ENCODE peak calls at places on chromosomes 1 and 21, in five cellular contexts. T, V, U, H and Y are unnamed samples.

GRCh38 chr1:172824199-172824598 is 165.3 kb downstream of the FASLG start:
- DNase-seq in H (no peak), T (no peak), V (no peak), U (no peak), Y (no peak)

GRCh38 chr1:111513410-111514020 is 10.1 kb upstream of the ADORA3 start:
- DNase-seq in U (no peak), V (no peak), H (no peak), T (no peak), Y (no peak)

GRCh38 chr1:185483647-185484450 is 166.8 kb upstream of the IVNS1ABP start:
- DNase-seq in T (no peak), H (peak), U (no peak), V (no peak), Y (peak)

GRCh38 chr1:183804916-183805734 is at the start of gene RGL1:
- DNase-seq in T (peak), V (peak), H (no peak), U (peak), Y (no peak)

GRCh38 chr1:247646867-247647266 is 32.7 kb downstream of the OR13G1 start:
- DNase-seq in U (no peak), T (no peak), V (no peak), H (no peak), Y (no peak)

GRCh38 chr21:41435728-41436127 is 9.7 kb downstream of the MX1 start:
- DNase-seq in V (no peak), H (no peak), U (no peak), T (peak), Y (no peak)

GRCh38 chr1:26531651-26532131 is 2.1 kb downstream of the RPS6KA1 start:
- DNase-seq in V (no peak), T (no peak), U (peak), H (no peak), Y (no peak)

GRCh38 chr1:208192989-208193388 is 51.2 kb downstream of the PLXNA2 start:
- DNase-seq in V (no peak), T (no peak), H (no peak), U (no peak), Y (no peak)

GRCh38 chr1:11961230-11961629 is 19.0 kb upstream of the MFN2 start:
- DNase-seq in V (no peak), U (no peak), T (no peak), H (no peak), Y (peak)

GRCh38 chr1:1971688-1972087 is 31.9 kb downstream of the CFAP74 start:
- DNase-seq in U (no peak), V (no peak), T (no peak), H (no peak), Y (no peak)

GRCh38 chr21:45264919-45265515 is 22.7 kb downstream of the POFUT2 start:
- DNase-seq in H (no peak), T (peak), U (no peak), V (no peak), Y (no peak)

GRCh38 chr1:182229907-182230522 is 161.6 kb downstream of the GLUL start:
- DNase-seq in H (no peak), V (no peak), U (no peak), T (no peak), Y (no peak)

GRCh38 chr1:243253211-243253926 is 1.7 kb downstream of the CEP170 start:
- DNase-seq in U (no peak), T (no peak), V (no peak), H (no peak), Y (no peak)

GRCh38 chr1:91609571-91609970 is 108.9 kb downstream of the CDC7 start:
- DNase-seq in V (no peak), H (no peak), U (no peak), T (no peak), Y (no peak)

GRCh38 chr1:64539808-64540207 is 69.9 kb downstream of the CACHD1 start:
- DNase-seq in H (no peak), U (peak), T (no peak), V (no peak), Y (peak)

GRCh38 chr1:229158317-229159294 is 112.3 kb upstream of the RAB4A start:
- DNase-seq in H (no peak), V (no peak), T (no peak), U (no peak), Y (no peak)

GRCh38 chr21:15754640-15755039 is 24.9 kb downstream of the USP25 start:
- DNase-seq in T (no peak), H (no peak), U (no peak), V (no peak), Y (no peak)

GRCh38 chr1:52674497-52675384 is 23.4 kb downstream of the COA7 start:
- DNase-seq in V (no peak), T (no peak), H (no peak), U (no peak), Y (peak)

GRCh38 chr1:67705735-67706454 is 20.9 kb downstream of the GADD45A start:
- DNase-seq in H (no peak), U (no peak), V (no peak), T (no peak), Y (no peak)

GRCh38 chr1:245599413-245600174 is 444.8 kb downstream of the KIF26B start:
- DNase-seq in T (peak), V (no peak), U (no peak), H (peak), Y (peak)

GRCh38 chr1:201307239-201307638 is 23.9 kb downstream of the PKP1 start:
- DNase-seq in V (no peak), T (no peak), H (no peak), U (no peak), Y (no peak)

GRCh38 chr1:24022611-24023359 is 42.7 kb upstream of the SRSF10 start:
- DNase-seq in T (no peak), H (peak), V (no peak), U (peak), Y (peak)

GRCh38 chr21:15820857-15821256 is 91.1 kb downstream of the USP25 start:
- DNase-seq in T (no peak), V (no peak), H (no peak), U (no peak), Y (no peak)

GRCh38 chr21:33244082-33244780 is 14.5 kb downstream of the IFNAR2 start:
- DNase-seq in H (no peak), V (no peak), U (no peak), T (no peak), Y (no peak)

GRCh38 chr1:43779805-43780403 is 72.6 kb downstream of the ST3GAL3 start:
- DNase-seq in H (no peak), T (no peak), U (no peak), V (no peak), Y (no peak)

GRCh38 chr1:18120638-18121037 is 13.0 kb downstream of the IGSF21 start:
- DNase-seq in H (no peak), U (no peak), V (no peak), T (no peak), Y (no peak)

GRCh38 chr1:91501527-91501859 is 842 bp downstream of the CDC7 start:
- DNase-seq in T (no peak), V (no peak), U (no peak), H (no peak), Y (peak)

GRCh38 chr21:39951183-39952101 is 84.2 kb downstream of the PCP4 start:
- DNase-seq in V (no peak), H (no peak), U (no peak), T (no peak), Y (no peak)

GRCh38 chr1:70210820-70211219 is 5.4 kb upstream of the LRRC40 start:
- DNase-seq in V (no peak), T (no peak), U (no peak), H (no peak), Y (no peak)

GRCh38 chr1:117167402-117167801 is 43.3 kb downstream of the VTCN1 start:
- DNase-seq in U (no peak), V (no peak), H (no peak), T (no peak), Y (no peak)

GRCh38 chr1:15515026-15515663 is 8.9 kb downstream of the CASP9 start:
- DNase-seq in V (no peak), U (no peak), T (peak), H (no peak), Y (no peak)

GRCh38 chr1:192580351-192580962 is 4.9 kb downstream of the RGS1 start:
- DNase-seq in H (no peak), T (no peak), V (peak), U (peak), Y (no peak)

GRCh38 chr1:23140940-23141596 is 27.6 kb downstream of the LUZP1 start:
- DNase-seq in H (no peak), V (no peak), T (peak), U (no peak), Y (no peak)

GRCh38 chr1:157961805-157962762 is 31.4 kb upstream of the KIRREL1 start:
- DNase-seq in V (no peak), U (no peak), T (no peak), H (no peak), Y (peak)

GRCh38 chr1:66302810-66303209 is 231.1 kb upstream of the SGIP1 start:
- DNase-seq in T (no peak), H (no peak), V (no peak), U (no peak), Y (no peak)

GRCh38 chr21:38037416-38037815 is 121.2 kb upstream of the KCNJ6 start:
- DNase-seq in U (no peak), T (no peak), V (no peak), H (no peak), Y (no peak)

GRCh38 chr1:2022063-2022770 is 3.1 kb downstream of the GABRD start:
- DNase-seq in U (no peak), V (no peak), T (no peak), H (no peak), Y (no peak)

GRCh38 chr1:162629651-162630050 is 2.6 kb upstream of the DDR2 start:
- DNase-seq in H (peak), T (no peak), U (no peak), V (no peak), Y (no peak)

GRCh38 chr1:162632234-162632666 is at the start of gene DDR2:
- DNase-seq in V (no peak), U (peak), T (no peak), H (peak), Y (no peak)

GRCh38 chr1:162633327-162633762 is 1.1 kb downstream of the DDR2 start:
- DNase-seq in V (no peak), H (no peak), U (no peak), T (no peak), Y (no peak)

GRCh38 chr1:162632743-162633326 is 571 bp downstream of the DDR2 start:
- DNase-seq in T (no peak), H (no peak), V (no peak), U (no peak), Y (no peak)

GRCh38 chr1:162631546-162632233 is 574 bp upstream of the DDR2 start:
- DNase-seq in T (no peak), U (no peak), V (no peak), H (no peak), Y (no peak)
- H3K4me3 ChIP-seq in T (peak), U (peak), V (no peak), H (peak), Y (peak)

GRCh38 chr1:41323243-41323642 is 38.0 kb upstream of the FOXO6 start:
- DNase-seq in H (no peak), T (no peak), U (no peak), V (no peak), Y (no peak)
- TF ChIP-seq CTCF in H (no peak), T (no peak), U (no peak), V (peak), Y (no peak)

GRCh38 chr1:244271909-244272308 is 179.8 kb downstream of the ADSS2 start:
- DNase-seq in V (no peak), T (no peak), U (no peak), H (no peak), Y (no peak)

GRCh38 chr1:244272471-244273261 is 179.0 kb downstream of the ADSS2 start:
- DNase-seq in V (peak), T (no peak), H (peak), U (peak), Y (peak)

GRCh38 chr1:244276646-244277045 is 175.1 kb downstream of the ADSS2 start:
- DNase-seq in U (no peak), H (no peak), T (no peak), V (no peak), Y (no peak)

GRCh38 chr1:244273262-244273844 is 178.4 kb downstream of the ADSS2 start:
- DNase-seq in V (no peak), H (no peak), U (no peak), T (no peak), Y (no peak)

GRCh38 chr1:244273845-244274619 is 177.7 kb downstream of the ADSS2 start:
- DNase-seq in H (peak), V (no peak), T (peak), U (peak), Y (peak)
- H3K4me3 ChIP-seq in H (peak), V (no peak), T (peak), U (no peak), Y (peak)

GRCh38 chr1:155062151-155062686 is 1.3 kb upstream of the EFNA4 start:
- DNase-seq in T (no peak), V (no peak), H (no peak), U (peak), Y (no peak)
- TF ChIP-seq CTCF in T (no peak), V (no peak), H (no peak), U (no peak), Y (peak)

DNA sequence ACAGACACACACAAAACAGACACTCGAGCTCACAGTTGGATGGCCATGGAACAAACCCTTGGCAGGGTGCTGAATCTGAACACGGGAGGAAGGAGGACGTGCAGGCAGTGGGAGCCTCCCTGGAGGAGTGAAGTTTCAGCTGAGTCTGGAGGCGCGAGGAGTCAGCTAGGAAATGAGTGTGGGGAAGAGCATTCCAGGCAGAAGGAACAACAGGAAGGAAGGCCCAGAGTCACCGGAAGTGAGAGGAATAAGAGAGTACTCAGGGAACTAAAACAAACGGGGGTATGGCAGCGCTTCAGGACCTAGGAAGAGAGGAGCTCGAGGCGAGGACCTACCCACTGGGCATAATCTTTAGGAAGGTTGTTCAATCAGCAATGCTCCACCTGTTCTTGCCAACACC is 137.3 kb downstream of the SYF2 start:
- DNase-seq in T (no peak), H (no peak), U (no peak), V (no peak), Y (no peak)
- H3K4me3 ChIP-seq in T (no peak), H (no peak), U (no peak), V (no peak), Y (no peak)

DNA sequence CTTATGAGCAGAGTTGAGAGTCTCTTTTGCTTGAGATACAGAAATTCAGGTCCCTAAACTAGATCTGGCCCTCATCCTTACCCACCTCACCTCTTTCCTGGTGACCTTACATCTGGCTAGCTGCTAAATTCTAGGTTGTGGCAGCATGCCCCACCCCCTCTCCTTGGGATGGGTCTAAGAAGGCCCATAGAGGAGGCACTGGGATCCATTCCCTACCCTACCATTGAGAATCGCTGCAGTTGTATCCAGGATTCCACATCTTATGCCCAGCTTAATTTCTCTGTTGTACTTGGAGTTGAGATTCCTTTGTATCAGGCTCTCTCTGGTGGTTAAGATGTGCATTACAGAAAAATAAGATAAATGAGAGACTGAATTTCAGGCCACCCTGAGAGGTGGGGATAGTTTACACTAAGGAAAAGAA is 9.5 kb upstream of the TMEM39B start:
- DNase-seq in U (no peak), V (peak), H (no peak), T (no peak), Y (no peak)
- TF ChIP-seq CTCF in U (peak), V (peak), H (peak), T (peak), Y (peak)

GRCh38 chr1:210250998-210251679 is 18.5 kb downstream of the SERTAD4 start:
- DNase-seq in H (no peak), U (peak), T (no peak), V (no peak), Y (no peak)
- H3K4me3 ChIP-seq in H (peak), U (peak), T (peak), V (peak), Y (peak)

GRCh38 chr1:94799201-94799600 is 21.0 kb upstream of the SLC44A3 start:
- DNase-seq in U (no peak), H (no peak), V (no peak), T (no peak), Y (no peak)

GRCh38 chr1:94803106-94803505 is 17.1 kb upstream of the SLC44A3 start:
- DNase-seq in T (no peak), V (no peak), H (no peak), U (no peak), Y (no peak)

GRCh38 chr1:94803517-94804441 is 16.4 kb upstream of the SLC44A3 start:
- DNase-seq in V (no peak), H (no peak), T (no peak), U (peak), Y (no peak)

GRCh38 chr1:94804442-94804837 is 15.7 kb upstream of the SLC44A3 start:
- DNase-seq in H (no peak), U (no peak), V (no peak), T (no peak), Y (no peak)

DNA sequence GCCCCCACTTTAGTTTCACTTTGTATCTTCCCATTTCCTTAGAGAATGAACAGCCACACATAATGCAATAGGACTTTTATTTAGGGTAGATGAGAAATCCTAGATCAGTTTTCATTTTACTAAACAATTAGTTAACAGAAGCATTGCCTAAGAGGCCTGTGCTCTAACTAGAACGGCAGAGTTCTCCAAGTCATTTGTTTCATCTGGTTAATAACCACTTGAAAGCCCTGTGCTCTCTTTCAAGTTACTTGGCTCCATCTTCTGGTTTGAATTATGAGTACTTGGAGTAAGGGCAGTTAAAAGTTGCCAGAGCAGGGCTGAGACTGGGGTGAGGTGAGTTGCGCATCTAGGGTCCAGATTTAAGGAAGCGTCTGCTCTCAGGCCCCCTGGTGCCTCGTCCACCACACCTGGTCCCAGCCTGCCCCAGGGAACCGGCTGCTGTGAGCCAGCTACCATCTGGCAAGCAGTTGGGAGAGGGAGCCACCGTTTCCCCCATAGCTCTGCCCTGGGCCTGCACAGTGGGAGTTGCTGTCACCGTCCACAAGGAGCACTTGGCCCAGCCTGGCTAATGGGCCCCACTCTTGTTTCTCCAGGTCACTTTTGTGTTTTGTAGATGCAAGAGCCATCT is 18.1 kb upstream of the SLC44A3 start:
- DNase-seq in T (no peak), H (peak), U (peak), V (peak), Y (peak)
- TF ChIP-seq CTCF in T (no peak), H (peak), U (peak), V (peak), Y (peak)